ENCODE peak calls at places on chromosomes 2 and 18, in nine cellular contexts. Z, W, T, S, O, R, I, V and N are unnamed samples.

GRCh38 chr18:48475635-48476549 is 62.9 kb upstream of the CTIF start:
- DNase-seq in Z (no peak), W (no peak), T (peak; percentile 51), S (peak; percentile 79), O (peak; percentile 72), R (peak; percentile 90), I (no peak), V (peak; percentile 22), N (peak; percentile 78)

GRCh38 chr2:151560289-151560688 is 150.6 kb downstream of the RIF1 start:
- DNase-seq in Z (peak; percentile 71), W (no peak), T (no peak), S (no peak), O (no peak), R (peak; percentile 30), I (peak; percentile 64), V (peak; percentile 15), N (peak; percentile 25)

GRCh38 chr2:28977176-28977875 is 3.8 kb upstream of the TOGARAM2 start:
- DNase-seq in Z (no peak), W (no peak), T (no peak), S (no peak), O (no peak), R (no peak), I (no peak), V (no peak), N (no peak)

GRCh38 chr2:60861736-60862135 is 19.6 kb upstream of the REL start:
- DNase-seq in Z (no peak), W (no peak), T (no peak), S (no peak), O (no peak), R (no peak), I (no peak), V (no peak), N (no peak)

GRCh38 chr2:216424305-216424704 is 12.0 kb downstream of the SMARCAL1 start:
- DNase-seq in Z (no peak), W (no peak), T (no peak), S (no peak), O (no peak), R (no peak), I (no peak), V (no peak), N (no peak)

GRCh38 chr18:57930476-57930875 is 113.5 kb upstream of the NEDD4L start:
- DNase-seq in Z (no peak), W (no peak), T (no peak), S (no peak), O (no peak), R (no peak), I (no peak), V (no peak), N (no peak)

GRCh38 chr2:71637736-71638135 is 184.4 kb downstream of the DYSF start:
- DNase-seq in Z (no peak), W (no peak), T (no peak), S (no peak), O (peak; percentile 43), R (no peak), I (no peak), V (no peak), N (no peak)

GRCh38 chr18:24089626-24090337 is 49.1 kb upstream of the CABYR start:
- DNase-seq in Z (no peak), W (no peak), T (no peak), S (no peak), O (no peak), R (no peak), I (no peak), V (no peak), N (no peak)

GRCh38 chr2:16014802-16015201 is 74.5 kb downstream of the MYCN start:
- DNase-seq in Z (no peak), W (no peak), T (no peak), S (no peak), O (no peak), R (no peak), I (no peak), V (no peak), N (no peak)

GRCh38 chr2:180938419-180938818 is 42.0 kb upstream of the UBE2E3 start:
- DNase-seq in Z (peak; percentile 5), W (no peak), T (peak; percentile 29), S (no peak), O (no peak), R (peak; percentile 70), I (no peak), V (no peak), N (no peak)

DNA sequence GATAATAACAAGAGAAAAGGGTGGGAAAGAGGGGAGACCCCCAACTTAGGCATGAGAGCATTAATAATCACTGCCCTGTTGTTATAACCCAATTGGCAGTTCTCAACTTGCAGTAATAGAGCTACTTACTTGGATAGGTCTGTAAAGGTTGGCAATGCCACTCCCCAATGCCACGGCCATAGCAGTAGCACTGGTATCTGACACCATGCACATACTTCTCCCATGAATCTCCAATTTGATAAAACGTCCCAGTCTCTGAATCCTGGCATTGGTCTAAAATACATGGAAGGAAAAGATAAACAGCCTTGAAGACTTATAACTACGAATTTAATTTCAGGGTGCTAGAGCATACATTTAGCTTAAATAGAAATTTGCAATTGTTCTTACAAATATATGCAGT is 16.8 kb downstream of the FN1 start:
- DNase-seq in Z (no peak), W (no peak), T (no peak), S (no peak), O (no peak), R (peak; percentile 59), I (no peak), V (no peak), N (no peak)
- H3K4me3 ChIP-seq in Z (no peak overlapping the region), W (no peak overlapping the region), T (no peak overlapping the region), S (no peak overlapping the region), O (no peak overlapping the region), R (peak overlapping the region; percentile 34), I (no peak overlapping the region), V (no peak overlapping the region), N (no peak overlapping the region)

GRCh38 chr2:39228413-39229209 is 15.2 kb downstream of the CDKL4 start:
- DNase-seq in Z (no peak), W (no peak), T (no peak), S (peak; percentile 37), O (no peak), R (peak; percentile 14), I (no peak), V (no peak), N (no peak)
- H3K4me3 ChIP-seq in Z (peak overlapping the region; percentile 4), W (peak overlapping the region; percentile 30), T (peak overlapping the region; percentile 23), S (peak overlapping the region; percentile 47), O (no peak overlapping the region), R (peak overlapping the region; percentile 52), I (peak overlapping the region; percentile 23), V (peak overlapping the region; percentile 56), N (peak overlapping the region; percentile 28)

GRCh38 chr2:38095079-38095478 is 19.1 kb upstream of the CYP1B1 start:
- DNase-seq in Z (no peak), W (no peak), T (no peak), S (no peak), O (no peak), R (no peak), I (no peak), V (no peak), N (no peak)

GRCh38 chr2:38093503-38093902 is 17.6 kb upstream of the CYP1B1 start:
- DNase-seq in Z (no peak), W (no peak), T (no peak), S (no peak), O (no peak), R (peak; percentile 73), I (no peak), V (peak; percentile 30), N (no peak)

GRCh38 chr2:38095996-38096861 is 20.3 kb upstream of the CYP1B1 start:
- DNase-seq in Z (no peak), W (no peak), T (no peak), S (peak; percentile 7), O (no peak), R (peak; percentile 60), I (peak; percentile 82), V (peak; percentile 79), N (no peak)

GRCh38 chr2:38097611-38098350 is 21.8 kb upstream of the CYP1B1 start:
- DNase-seq in Z (no peak), W (no peak), T (no peak), S (peak; percentile 54), O (no peak), R (peak; percentile 71), I (no peak), V (no peak), N (no peak)

DNA sequence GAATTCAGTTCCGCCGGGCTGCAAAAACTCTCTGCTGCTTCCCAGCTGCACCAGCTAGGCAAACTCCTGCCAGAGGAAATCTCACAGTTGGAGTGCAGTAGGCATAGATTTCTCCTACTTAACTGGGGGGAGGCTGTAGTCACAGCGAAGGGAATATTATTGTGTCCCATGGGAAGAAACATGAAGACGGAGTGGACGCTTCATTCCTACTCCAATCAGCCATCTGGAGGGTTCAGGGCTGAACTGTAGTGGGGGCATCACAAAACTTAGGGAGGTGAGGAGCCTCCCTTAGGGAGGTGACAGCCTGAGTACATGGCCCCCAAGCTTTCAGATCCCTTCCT is 19.7 kb upstream of the CYP1B1 start:
- DNase-seq in Z (no peak), W (no peak), T (no peak), S (no peak), O (no peak), R (no peak), I (no peak), V (no peak), N (no peak)
- H3K4me3 ChIP-seq in Z (no peak overlapping the region), W (no peak overlapping the region), T (no peak overlapping the region), S (no peak overlapping the region), O (no peak overlapping the region), R (no peak overlapping the region), I (no peak overlapping the region), V (no peak overlapping the region), N (no peak overlapping the region)

DNA sequence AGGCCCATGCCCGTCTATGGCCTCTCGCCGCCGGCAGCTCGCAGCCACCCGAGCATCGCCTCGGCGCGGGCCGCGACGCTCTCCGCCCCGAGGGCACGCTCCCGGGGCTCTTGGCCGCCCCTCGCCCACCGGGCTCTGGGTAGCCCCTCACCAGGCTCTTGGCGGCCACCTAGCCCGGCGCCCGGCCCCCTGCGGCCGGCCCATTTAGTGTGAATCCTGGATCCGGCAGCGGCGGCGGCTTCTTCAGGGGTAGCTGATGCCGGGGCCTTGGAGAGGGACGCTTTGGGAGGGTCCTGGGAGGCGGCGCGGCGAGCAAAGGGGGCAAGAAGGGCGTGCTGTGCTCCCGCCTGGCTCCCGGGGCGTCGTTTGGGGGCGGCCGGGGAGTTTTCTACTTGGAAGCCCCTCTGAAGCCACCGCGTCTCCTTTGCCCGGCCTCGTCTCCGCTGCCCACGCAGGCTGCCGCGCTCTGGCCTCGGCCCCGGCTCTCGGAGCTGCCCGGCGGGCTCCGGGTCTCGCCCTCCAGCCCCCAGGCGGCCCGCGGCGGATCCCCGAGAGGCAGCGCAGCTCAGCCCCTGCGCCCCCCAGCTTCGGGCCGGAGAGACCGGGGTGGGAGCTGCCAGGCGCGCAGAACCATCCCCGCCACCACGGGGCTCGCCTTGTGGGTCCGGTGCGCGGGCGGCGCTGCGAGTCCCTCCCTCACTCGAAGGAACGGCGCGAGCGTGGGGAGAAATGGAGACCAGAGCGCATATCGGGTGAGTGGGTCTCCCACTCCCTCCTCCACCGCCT is 521 bp downstream of the PIEZO2 start:
- DNase-seq in Z (no peak), W (no peak), T (no peak), S (peak; percentile 49), O (no peak), R (no peak), I (no peak), V (no peak), N (no peak)
- H3K4me3 ChIP-seq in Z (peak overlapping the region; percentile 18), W (peak overlapping the region; percentile 52), T (peak overlapping the region; percentile 46), S (peak overlapping the region; percentile 57), O (no peak overlapping the region), R (peak overlapping the region; percentile 63), I (peak overlapping the region; percentile 45), V (peak overlapping the region; percentile 43), N (peak overlapping the region; percentile 21)